ENCODE peak calls at places on chromosome 5, in seven cellular contexts. L is H1, W is OCI-LY7, K is PC-3, T is endothelial cell of umbilical vein, R is IMR-90, J is HCT116. X is an unnamed sample.

GRCh38 chr5:138809391-138809790 is 56.2 kb downstream of the CTNNA1 start:
- DNase-seq in K (no peak), R (peak; percentile 72), J (no peak), W (no peak), T (no peak), L (no peak), X (no peak)

GRCh38 chr5:150829744-150830143 is 16.6 kb upstream of the IRGM start:
- DNase-seq in L (no peak), K (no peak), R (no peak), J (no peak), W (no peak), T (no peak), X (no peak)

GRCh38 chr5:52922384-52922783 is 66.8 kb upstream of the ITGA2 start:
- DNase-seq in J (peak; percentile 68), R (peak; percentile 67), W (no peak), L (no peak), T (peak; percentile 83), K (peak; percentile 96), X (peak; percentile 57)

GRCh38 chr5:132473019-132473531 is 17.5 kb downstream of the IRF1 start:
- DNase-seq in W (peak; percentile 78), J (no peak), T (no peak), L (no peak), K (no peak), R (no peak), X (no peak)

GRCh38 chr5:6567068-6567467 is 65.8 kb downstream of the NSUN2 start:
- DNase-seq in W (no peak), K (no peak), T (no peak), J (no peak), R (no peak), L (no peak), X (no peak)

GRCh38 chr5:93299596-93300308 is 281.3 kb downstream of the NR2F1-AS1 start:
- DNase-seq in T (no peak), J (no peak), R (no peak), K (no peak), L (peak; percentile 63), W (no peak), X (no peak)

GRCh38 chr5:395156-395920 is 47.6 kb upstream of the EXOC3 start:
- DNase-seq in W (no peak), K (peak; percentile 51), R (peak; percentile 94), T (peak; percentile 73), L (peak; percentile 44), J (no peak), X (peak; percentile 68)

GRCh38 chr5:67427745-67428298 is 231.2 kb upstream of the CD180 start:
- DNase-seq in J (no peak), R (no peak), L (no peak), W (no peak), K (no peak), T (no peak), X (no peak)

GRCh38 chr5:73496984-73497457 is 1.2 kb upstream of the BTF3 start:
- DNase-seq in J (peak; percentile 79), L (no peak), K (peak; percentile 70), W (peak; percentile 75), T (peak; percentile 54), R (peak; percentile 72), X (peak; percentile 81)

GRCh38 chr5:150118561-150119229 is 32.3 kb upstream of the CSF1R start:
- DNase-seq in J (no peak), K (no peak), R (no peak), T (no peak), L (no peak), W (no peak), X (no peak)

GRCh38 chr5:89388872-89389271 is 505.9 kb upstream of the MEF2C start:
- DNase-seq in R (no peak), W (no peak), L (no peak), J (no peak), T (no peak), K (no peak), X (no peak)

GRCh38 chr5:127028822-127029457 is 1.4 kb downstream of the MARCHF3 start:
- DNase-seq in L (no peak), W (peak; percentile 43), T (peak; percentile 36), K (peak; percentile 32), R (peak; percentile 36), J (no peak), X (peak; percentile 19)

GRCh38 chr5:143213231-143213850 is 190.1 kb downstream of the NR3C1 start:
- DNase-seq in W (no peak), R (peak; percentile 54), K (no peak), J (no peak), T (no peak), L (no peak), X (peak; percentile 28)

GRCh38 chr5:123880875-123881274 is 368.9 kb downstream of the CSNK1G3 start:
- DNase-seq in W (no peak), T (no peak), J (no peak), K (no peak), R (no peak), L (no peak), X (no peak)

GRCh38 chr5:135966165-135966564 is 11.4 kb upstream of the LECT2 start:
- DNase-seq in T (no peak), W (no peak), R (no peak), L (no peak), J (no peak), K (no peak), X (no peak)

GRCh38 chr5:68554566-68555279 is 339.2 kb downstream of the PIK3R1 start:
- DNase-seq in L (no peak), R (peak; percentile 59), W (no peak), T (no peak), J (peak; percentile 16), K (no peak), X (peak; percentile 41)

GRCh38 chr5:139605887-139606286 is 42.3 kb upstream of the CXXC5 start:
- DNase-seq in J (no peak), T (no peak), W (no peak), K (no peak), R (no peak), L (no peak), X (no peak)

GRCh38 chr5:61949054-61949679 is 356.8 kb upstream of the KIF2A start:
- DNase-seq in W (no peak), K (no peak), R (no peak), L (no peak), J (no peak), T (no peak), X (no peak)

GRCh38 chr5:139389701-139390638 is at the start of gene MZB1:
- DNase-seq in R (no peak), W (peak; percentile 95), L (no peak), T (no peak), J (no peak), K (no peak), X (no peak)

GRCh38 chr5:169384661-169385060 is 83.7 kb upstream of the SLIT3 start:
- DNase-seq in L (no peak), K (no peak), R (no peak), W (no peak), J (no peak), T (no peak), X (no peak)

GRCh38 chr5:111747336-111747735 is 9.7 kb downstream of the NREP start:
- DNase-seq in J (no peak), T (peak; percentile 30), L (no peak), K (peak; percentile 91), R (peak; percentile 59), W (no peak), X (no peak)

GRCh38 chr5:111746791-111747190 is 10.2 kb downstream of the NREP start:
- DNase-seq in K (no peak), W (no peak), L (no peak), R (no peak), T (no peak), J (no peak), X (no peak)

GRCh38 chr5:111749303-111750026 is 7.5 kb downstream of the NREP start:
- DNase-seq in R (peak; percentile 70), J (no peak), W (no peak), K (no peak), L (no peak), T (no peak), X (no peak)

GRCh38 chr5:111745075-111745474 is 11.9 kb downstream of the NREP start:
- DNase-seq in R (no peak), L (no peak), W (no peak), K (no peak), T (no peak), J (no peak), X (no peak)

GRCh38 chr5:111748304-111748763 is 8.7 kb downstream of the NREP start:
- DNase-seq in W (no peak), J (peak; percentile 16), T (peak; percentile 95), R (peak; percentile 91), K (peak; percentile 95), L (no peak), X (no peak)
- H2AFZ ChIP-seq in W (no peak overlapping the region), J (no peak overlapping the region), T (no peak overlapping the region), R (no peak overlapping the region), K (peak overlapping the region; percentile 35), L (no peak overlapping the region), X (no peak overlapping the region)

GRCh38 chr5:119501671-119502179 is 49.4 kb downstream of the HSD17B4 start:
- DNase-seq in W (no peak), J (no peak), L (no peak), T (no peak), K (peak; percentile 13), R (no peak), X (no peak)
- TF ChIP-seq CTCF in W (no peak), J (no peak), L (no peak), T (no peak), K (no peak), R (no peak), X (no peak)

GRCh38 chr5:172569862-172570558 is 71.1 kb upstream of the NEURL1B start:
- DNase-seq in L (no peak), J (no peak), R (no peak), T (no peak), K (no peak), W (no peak), X (peak; percentile 33)
- H3K9me3 ChIP-seq in L (no peaks in the 10 kb centered on the region), J (no peaks in the 10 kb centered on the region), R (peaks cover 8% of the 10 kb centered on the region), T (no peaks in the 10 kb centered on the region), K (no peaks in the 10 kb centered on the region), W (no peaks in the 10 kb centered on the region), X (no peaks in the 10 kb centered on the region)

GRCh38 chr5:107457881-107458280 is 212.9 kb downstream of the EFNA5 start:
- DNase-seq in W (no peak), T (no peak), R (no peak), L (no peak), K (no peak), J (no peak), X (no peak)
- H2AFZ ChIP-seq in W (peak overlapping the region; percentile 76), T (no peak overlapping the region), R (no peak overlapping the region), L (no peak overlapping the region), K (no peak overlapping the region), J (no peak overlapping the region), X (no peak overlapping the region)

GRCh38 chr5:109819878-109820277 is 130.2 kb downstream of the MAN2A1 start:
- DNase-seq in L (no peak), W (no peak), R (no peak), J (no peak), K (no peak), T (no peak), X (no peak)
- TF ChIP-seq CTCF in L (peak; percentile 25), W (peak; percentile 49), R (no peak), J (no peak), K (peak; percentile 48), T (no peak), X (no peak)

DNA sequence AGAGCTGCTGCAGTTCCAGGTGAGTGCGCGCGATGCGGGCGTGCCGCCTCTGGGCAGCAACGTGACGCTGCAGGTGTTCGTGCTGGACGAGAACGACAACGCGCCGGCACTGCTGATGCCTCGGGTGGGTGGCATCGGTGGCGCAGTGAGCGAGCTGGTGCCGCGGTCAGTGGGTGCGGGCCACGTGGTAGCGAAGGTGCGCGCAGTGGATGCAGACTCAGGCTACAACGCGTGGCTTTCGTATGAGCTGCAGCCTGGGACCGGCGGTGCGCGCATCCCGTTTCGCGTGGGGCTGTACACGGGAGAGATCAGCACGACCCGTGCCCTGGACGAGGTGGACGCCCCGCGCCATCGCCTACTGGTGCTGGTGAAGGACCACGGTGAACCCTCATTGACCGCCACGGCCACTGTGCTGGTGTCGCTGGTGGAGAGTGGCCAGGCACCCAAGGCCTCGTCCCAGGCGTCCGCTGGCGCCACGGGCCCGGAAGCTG is 2.0 kb downstream of the PCDHA3 start:
- DNase-seq in T (no peak), W (no peak), R (no peak), J (no peak), K (no peak), L (no peak), X (no peak)
- H3K9me3 ChIP-seq in T (no peaks in the 10 kb centered on the region), W (no peaks in the 10 kb centered on the region), R (peaks cover 17% of the 10 kb centered on the region), J (peaks cover 5% of the 10 kb centered on the region), K (no peaks in the 10 kb centered on the region), L (no peaks in the 10 kb centered on the region), X (peaks cover 18% of the 10 kb centered on the region)

X was measured in hepatocyte.